ENCODE peak calls at places on chromosomes 2 and 18, in ten cellular contexts. One of them, this sample, is unnamed.

GRCh38 chr2:191927319-191927867 is 80.5 kb upstream of the CAVIN2 start:
- DNase-seq in cardiac muscle cell: peak
- DNase-seq in choroid plexus epithelial cell: peak
- DNase-seq in HFF-Myc: peak
- DNase-seq in HFFc6: peak
- DNase-seq in lower lobe of right lung: peak
- DNase-seq in astrocyte of the spinal cord: peak
- DNase-seq in neural progenitor cell: peak
- DNase-seq in heart left ventricle: peak
- DNase-seq in heart right ventricle: no peak
- DNase-seq in this sample: no peak

GRCh38 chr2:99771691-99772333 is 282.0 kb upstream of the REV1 start:
- DNase-seq in cardiac muscle cell: no peak
- DNase-seq in choroid plexus epithelial cell: no peak
- DNase-seq in HFF-Myc: no peak
- DNase-seq in HFFc6: no peak
- DNase-seq in lower lobe of right lung: peak
- DNase-seq in astrocyte of the spinal cord: no peak
- DNase-seq in neural progenitor cell: no peak
- DNase-seq in heart left ventricle: peak
- DNase-seq in heart right ventricle: peak
- DNase-seq in this sample: no peak

GRCh38 chr2:12854001-12854530 is 137.3 kb downstream of the TRIB2 start:
- DNase-seq in cardiac muscle cell: no peak
- DNase-seq in choroid plexus epithelial cell: no peak
- DNase-seq in HFF-Myc: no peak
- DNase-seq in HFFc6: no peak
- DNase-seq in lower lobe of right lung: no peak
- DNase-seq in astrocyte of the spinal cord: no peak
- DNase-seq in neural progenitor cell: no peak
- DNase-seq in heart left ventricle: no peak
- DNase-seq in heart right ventricle: no peak
- DNase-seq in this sample: no peak

GRCh38 chr2:176139621-176140020 is 10.1 kb downstream of the HOXD8 start:
- DNase-seq in cardiac muscle cell: no peak
- DNase-seq in choroid plexus epithelial cell: no peak
- DNase-seq in HFF-Myc: no peak
- DNase-seq in HFFc6: no peak
- DNase-seq in lower lobe of right lung: no peak
- DNase-seq in astrocyte of the spinal cord: no peak
- DNase-seq in neural progenitor cell: no peak
- DNase-seq in heart left ventricle: no peak
- DNase-seq in heart right ventricle: no peak
- DNase-seq in this sample: no peak

GRCh38 chr2:1538663-1539062 is 125.4 kb downstream of the TPO start:
- DNase-seq in cardiac muscle cell: peak
- DNase-seq in choroid plexus epithelial cell: peak
- DNase-seq in HFF-Myc: no peak
- DNase-seq in HFFc6: peak
- DNase-seq in lower lobe of right lung: no peak
- DNase-seq in astrocyte of the spinal cord: peak
- DNase-seq in neural progenitor cell: peak
- DNase-seq in heart left ventricle: no peak
- DNase-seq in heart right ventricle: no peak
- DNase-seq in this sample: no peak

GRCh38 chr2:12271589-12271984 is 445.1 kb upstream of the TRIB2 start:
- DNase-seq in cardiac muscle cell: no peak
- DNase-seq in choroid plexus epithelial cell: no peak
- DNase-seq in HFF-Myc: no peak
- DNase-seq in HFFc6: no peak
- DNase-seq in lower lobe of right lung: no peak
- DNase-seq in astrocyte of the spinal cord: no peak
- DNase-seq in neural progenitor cell: no peak
- DNase-seq in heart left ventricle: no peak
- DNase-seq in heart right ventricle: no peak
- DNase-seq in this sample: no peak

GRCh38 chr2:188367164-188367563 is 75.5 kb downstream of the GULP1 start:
- DNase-seq in cardiac muscle cell: no peak
- DNase-seq in choroid plexus epithelial cell: peak
- DNase-seq in HFF-Myc: no peak
- DNase-seq in HFFc6: no peak
- DNase-seq in lower lobe of right lung: no peak
- DNase-seq in astrocyte of the spinal cord: no peak
- DNase-seq in neural progenitor cell: no peak
- DNase-seq in heart left ventricle: no peak
- DNase-seq in heart right ventricle: no peak
- DNase-seq in this sample: no peak

GRCh38 chr18:21210278-21210677 is 31.8 kb upstream of the GREB1L start:
- DNase-seq in cardiac muscle cell: no peak
- DNase-seq in choroid plexus epithelial cell: no peak
- DNase-seq in HFF-Myc: no peak
- DNase-seq in HFFc6: no peak
- DNase-seq in lower lobe of right lung: no peak
- DNase-seq in astrocyte of the spinal cord: no peak
- DNase-seq in neural progenitor cell: no peak
- DNase-seq in heart left ventricle: no peak
- DNase-seq in heart right ventricle: no peak
- DNase-seq in this sample: no peak

GRCh38 chr2:105329561-105330495 is at the start of gene TGFBRAP1:
- DNase-seq in cardiac muscle cell: peak
- DNase-seq in choroid plexus epithelial cell: peak
- DNase-seq in HFF-Myc: no peak
- DNase-seq in HFFc6: no peak
- DNase-seq in lower lobe of right lung: peak
- DNase-seq in astrocyte of the spinal cord: no peak
- DNase-seq in neural progenitor cell: peak
- DNase-seq in heart left ventricle: peak
- DNase-seq in heart right ventricle: peak
- DNase-seq in this sample: peak

GRCh38 chr2:102294802-102295489 is 16.4 kb upstream of the IL1RL1 start:
- DNase-seq in cardiac muscle cell: peak
- DNase-seq in choroid plexus epithelial cell: peak
- DNase-seq in HFF-Myc: no peak
- DNase-seq in HFFc6: peak
- DNase-seq in lower lobe of right lung: no peak
- DNase-seq in astrocyte of the spinal cord: peak
- DNase-seq in neural progenitor cell: no peak
- DNase-seq in heart left ventricle: no peak
- DNase-seq in heart right ventricle: no peak
- DNase-seq in this sample: no peak

GRCh38 chr2:10208736-10209135 is 86.2 kb downstream of the RRM2 start:
- DNase-seq in cardiac muscle cell: no peak
- DNase-seq in choroid plexus epithelial cell: no peak
- DNase-seq in HFF-Myc: no peak
- DNase-seq in HFFc6: no peak
- DNase-seq in lower lobe of right lung: no peak
- DNase-seq in astrocyte of the spinal cord: no peak
- DNase-seq in neural progenitor cell: no peak
- DNase-seq in heart left ventricle: no peak
- DNase-seq in heart right ventricle: no peak
- DNase-seq in this sample: no peak

DNA sequence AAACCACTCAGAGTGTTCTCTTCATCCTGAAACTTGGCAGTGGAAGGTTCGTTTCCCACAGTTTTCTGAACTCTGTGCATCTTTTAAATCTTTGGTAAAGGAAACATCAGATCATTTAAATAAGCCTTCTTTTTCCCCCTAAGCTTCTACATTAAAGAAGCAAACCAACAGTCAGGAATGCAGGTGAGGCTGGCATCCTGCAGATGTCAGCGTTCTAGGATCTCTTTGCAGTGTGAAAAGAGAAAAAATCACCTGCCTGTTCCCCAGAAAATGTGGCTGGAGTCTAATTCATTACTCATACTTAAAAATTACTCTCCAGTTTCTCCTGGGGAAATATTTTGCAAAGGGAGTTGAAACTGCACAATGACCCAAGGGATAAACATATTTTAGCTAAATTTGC is 64.5 kb upstream of the ZCCHC2 start:
- DNase-seq in cardiac muscle cell: no peak
- DNase-seq in choroid plexus epithelial cell: no peak
- DNase-seq in HFF-Myc: no peak
- DNase-seq in HFFc6: no peak
- DNase-seq in lower lobe of right lung: no peak
- DNase-seq in astrocyte of the spinal cord: no peak
- DNase-seq in neural progenitor cell: no peak
- DNase-seq in heart left ventricle: no peak
- DNase-seq in heart right ventricle: no peak
- DNase-seq in this sample: no peak
- TF ChIP-seq CTCF in cardiac muscle cell: no peak
- TF ChIP-seq CTCF in choroid plexus epithelial cell: no peak
- TF ChIP-seq CTCF in HFF-Myc: no peak
- TF ChIP-seq CTCF in HFFc6: no peak
- TF ChIP-seq CTCF in lower lobe of right lung: no peak
- TF ChIP-seq CTCF in astrocyte of the spinal cord: no peak
- TF ChIP-seq CTCF in neural progenitor cell: no peak
- TF ChIP-seq CTCF in heart left ventricle: no peak
- TF ChIP-seq CTCF in heart right ventricle: no peak
- TF ChIP-seq CTCF in this sample: no peak

GRCh38 chr2:223601932-223602676 is at the start of gene SCG2:
- DNase-seq in cardiac muscle cell: peak
- DNase-seq in choroid plexus epithelial cell: peak
- DNase-seq in HFF-Myc: peak
- DNase-seq in HFFc6: peak
- DNase-seq in lower lobe of right lung: peak
- DNase-seq in astrocyte of the spinal cord: peak
- DNase-seq in neural progenitor cell: peak
- DNase-seq in heart left ventricle: peak
- DNase-seq in heart right ventricle: peak
- DNase-seq in this sample: peak
- TF ChIP-seq CTCF in cardiac muscle cell: peak
- TF ChIP-seq CTCF in choroid plexus epithelial cell: peak
- TF ChIP-seq CTCF in HFF-Myc: peak
- TF ChIP-seq CTCF in HFFc6: peak
- TF ChIP-seq CTCF in lower lobe of right lung: peak
- TF ChIP-seq CTCF in astrocyte of the spinal cord: peak
- TF ChIP-seq CTCF in neural progenitor cell: no peak
- TF ChIP-seq CTCF in heart left ventricle: no peak
- TF ChIP-seq CTCF in heart right ventricle: no peak
- TF ChIP-seq CTCF in this sample: peak

GRCh38 chr2:8597094-8597493 is 84.8 kb upstream of the ID2 start:
- DNase-seq in cardiac muscle cell: no peak
- DNase-seq in choroid plexus epithelial cell: no peak
- DNase-seq in HFF-Myc: no peak
- DNase-seq in HFFc6: no peak
- DNase-seq in lower lobe of right lung: no peak
- DNase-seq in astrocyte of the spinal cord: no peak
- DNase-seq in neural progenitor cell: no peak
- DNase-seq in heart left ventricle: no peak
- DNase-seq in heart right ventricle: no peak
- DNase-seq in this sample: no peak

GRCh38 chr2:8597526-8598225 is 84.2 kb upstream of the ID2 start:
- DNase-seq in cardiac muscle cell: no peak
- DNase-seq in choroid plexus epithelial cell: no peak
- DNase-seq in HFF-Myc: no peak
- DNase-seq in HFFc6: no peak
- DNase-seq in lower lobe of right lung: peak
- DNase-seq in astrocyte of the spinal cord: no peak
- DNase-seq in neural progenitor cell: no peak
- DNase-seq in heart left ventricle: no peak
- DNase-seq in heart right ventricle: no peak
- DNase-seq in this sample: no peak

GRCh38 chr2:8602809-8603208 is 79.0 kb upstream of the ID2 start:
- DNase-seq in cardiac muscle cell: no peak
- DNase-seq in choroid plexus epithelial cell: no peak
- DNase-seq in HFF-Myc: no peak
- DNase-seq in HFFc6: no peak
- DNase-seq in lower lobe of right lung: peak
- DNase-seq in astrocyte of the spinal cord: no peak
- DNase-seq in neural progenitor cell: no peak
- DNase-seq in heart left ventricle: no peak
- DNase-seq in heart right ventricle: no peak
- DNase-seq in this sample: no peak

GRCh38 chr2:8599421-8600242 is 82.2 kb upstream of the ID2 start:
- DNase-seq in cardiac muscle cell: no peak
- DNase-seq in choroid plexus epithelial cell: no peak
- DNase-seq in HFF-Myc: no peak
- DNase-seq in HFFc6: no peak
- DNase-seq in lower lobe of right lung: peak
- DNase-seq in astrocyte of the spinal cord: no peak
- DNase-seq in neural progenitor cell: no peak
- DNase-seq in heart left ventricle: no peak
- DNase-seq in heart right ventricle: no peak
- DNase-seq in this sample: no peak

GRCh38 chr2:8600456-8600855 is 81.4 kb upstream of the ID2 start:
- DNase-seq in cardiac muscle cell: no peak
- DNase-seq in choroid plexus epithelial cell: no peak
- DNase-seq in HFF-Myc: no peak
- DNase-seq in HFFc6: no peak
- DNase-seq in lower lobe of right lung: peak
- DNase-seq in astrocyte of the spinal cord: no peak
- DNase-seq in neural progenitor cell: no peak
- DNase-seq in heart left ventricle: no peak
- DNase-seq in heart right ventricle: no peak
- DNase-seq in this sample: no peak
- TF ChIP-seq CTCF in cardiac muscle cell: no peak
- TF ChIP-seq CTCF in choroid plexus epithelial cell: no peak
- TF ChIP-seq CTCF in HFF-Myc: no peak
- TF ChIP-seq CTCF in HFFc6: no peak
- TF ChIP-seq CTCF in lower lobe of right lung: no peak
- TF ChIP-seq CTCF in astrocyte of the spinal cord: no peak
- TF ChIP-seq CTCF in neural progenitor cell: no peak
- TF ChIP-seq CTCF in heart left ventricle: no peak
- TF ChIP-seq CTCF in heart right ventricle: no peak
- TF ChIP-seq CTCF in this sample: no peak

DNA sequence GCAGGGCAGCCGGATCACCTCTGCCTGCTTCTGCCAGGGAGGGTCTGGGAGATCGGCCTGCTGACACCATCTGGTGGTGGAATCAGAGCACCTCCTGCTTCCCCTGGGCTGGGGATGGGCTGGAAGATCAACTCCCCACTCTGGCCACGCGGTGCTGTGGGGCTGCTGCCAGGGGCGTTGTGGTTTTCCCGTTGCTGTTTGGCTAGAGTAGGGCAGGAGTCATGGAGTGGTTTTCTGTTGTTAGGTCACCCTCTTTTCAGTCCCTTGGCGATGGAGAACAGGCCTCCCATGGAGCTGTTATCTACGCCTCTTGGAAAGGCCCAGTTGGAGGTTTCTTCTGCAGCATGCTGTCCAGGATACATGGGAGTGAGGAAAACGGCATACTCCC is 15.2 kb downstream of the BCL2L11 start:
- DNase-seq in cardiac muscle cell: peak
- DNase-seq in choroid plexus epithelial cell: peak
- DNase-seq in HFF-Myc: no peak
- DNase-seq in HFFc6: no peak
- DNase-seq in lower lobe of right lung: peak
- DNase-seq in astrocyte of the spinal cord: peak
- DNase-seq in neural progenitor cell: peak
- DNase-seq in heart left ventricle: peak
- DNase-seq in heart right ventricle: peak
- DNase-seq in this sample: no peak
- TF ChIP-seq CTCF in cardiac muscle cell: peak
- TF ChIP-seq CTCF in choroid plexus epithelial cell: peak
- TF ChIP-seq CTCF in HFF-Myc: no peak
- TF ChIP-seq CTCF in HFFc6: no peak
- TF ChIP-seq CTCF in lower lobe of right lung: peak
- TF ChIP-seq CTCF in astrocyte of the spinal cord: peak
- TF ChIP-seq CTCF in neural progenitor cell: peak
- TF ChIP-seq CTCF in heart left ventricle: peak
- TF ChIP-seq CTCF in heart right ventricle: peak
- TF ChIP-seq CTCF in this sample: no peak